ENCODE peak calls at places on chromosome 10, in four cellular contexts. One of them, this sample, is unnamed.

GRCh38 chr10:44947356-44948152 is 12.0 kb upstream of the RASSF4 start:
- DNase-seq in RPMI7951: no peak
- DNase-seq in WTC11: no peak
- DNase-seq in AG04450: no peak
- DNase-seq in this sample: no peak

GRCh38 chr10:62584216-62584615 is 210.0 kb downstream of the ZNF365 start:
- DNase-seq in WTC11: no peak
- DNase-seq in AG04450: peak; percentile 90
- DNase-seq in RPMI7951: peak; percentile 94
- DNase-seq in this sample: peak; percentile 93

GRCh38 chr10:31372439-31372838 is 53.4 kb downstream of the ZEB1 start:
- DNase-seq in AG04450: no peak
- DNase-seq in WTC11: no peak
- DNase-seq in RPMI7951: no peak
- DNase-seq in this sample: no peak

GRCh38 chr10:83225781-83226180 is 913.5 kb upstream of the GHITM start:
- DNase-seq in AG04450: no peak
- DNase-seq in RPMI7951: no peak
- DNase-seq in WTC11: no peak
- DNase-seq in this sample: no peak

GRCh38 chr10:43260911-43261577 is 5.8 kb downstream of the RASGEF1A start:
- DNase-seq in WTC11: no peak
- DNase-seq in RPMI7951: no peak
- DNase-seq in AG04450: no peak
- DNase-seq in this sample: no peak

GRCh38 chr10:128938488-128938887 is 528.6 kb upstream of the MGMT start:
- DNase-seq in WTC11: no peak
- DNase-seq in AG04450: no peak
- DNase-seq in RPMI7951: no peak
- DNase-seq in this sample: no peak

GRCh38 chr10:12730809-12731519 is 270.5 kb downstream of the CCDC3 start:
- DNase-seq in RPMI7951: no peak
- DNase-seq in AG04450: no peak
- DNase-seq in WTC11: no peak
- DNase-seq in this sample: no peak

GRCh38 chr10:82934429-82934828 is 1059.4 kb downstream of the NRG3 start:
- DNase-seq in WTC11: no peak
- DNase-seq in AG04450: no peak
- DNase-seq in RPMI7951: peak; percentile 33
- DNase-seq in this sample: no peak

GRCh38 chr10:119413738-119414611 is 128.5 kb downstream of the RGS10 start:
- DNase-seq in WTC11: no peak
- DNase-seq in RPMI7951: no peak
- DNase-seq in AG04450: peak; percentile 96
- DNase-seq in this sample: no peak

GRCh38 chr10:77504870-77505257 is 132.7 kb downstream of the KCNMA1 start:
- DNase-seq in RPMI7951: peak; percentile 58
- DNase-seq in AG04450: no peak
- DNase-seq in WTC11: no peak
- DNase-seq in this sample: peak; percentile 94

GRCh38 chr10:784377-784758 is 94.9 kb upstream of the DIP2C start:
- DNase-seq in WTC11: peak; percentile 46
- DNase-seq in RPMI7951: no peak
- DNase-seq in AG04450: no peak
- DNase-seq in this sample: no peak

GRCh38 chr10:116371737-116372136 is 47.5 kb downstream of the CCDC172 start:
- DNase-seq in RPMI7951: no peak
- DNase-seq in WTC11: no peak
- DNase-seq in AG04450: no peak
- DNase-seq in this sample: no peak

GRCh38 chr10:90579602-90580242 is 278.1 kb downstream of the HTR7 start:
- DNase-seq in AG04450: no peak
- DNase-seq in WTC11: peak; percentile 38
- DNase-seq in RPMI7951: peak; percentile 75
- DNase-seq in this sample: peak; percentile 91

GRCh38 chr10:101563497-101564040 is 24.5 kb downstream of the POLL start:
- DNase-seq in WTC11: no peak
- DNase-seq in AG04450: no peak
- DNase-seq in RPMI7951: no peak
- DNase-seq in this sample: no peak

GRCh38 chr10:119523916-119524719 is 18.4 kb downstream of the RGS10 start:
- DNase-seq in RPMI7951: no peak
- DNase-seq in WTC11: no peak
- DNase-seq in AG04450: no peak
- DNase-seq in this sample: no peak

GRCh38 chr10:27285093-27285492 is 44.5 kb upstream of the ACBD5 start:
- DNase-seq in RPMI7951: peak; percentile 22
- DNase-seq in AG04450: no peak
- DNase-seq in WTC11: peak; percentile 16
- DNase-seq in this sample: peak; percentile 5

GRCh38 chr10:16592327-16592854 is 70.7 kb upstream of the C1QL3 start:
- DNase-seq in AG04450: no peak
- DNase-seq in WTC11: no peak
- DNase-seq in RPMI7951: no peak
- DNase-seq in this sample: no peak

GRCh38 chr10:31468536-31468859 is 149.5 kb downstream of the ZEB1 start:
- DNase-seq in WTC11: no peak
- DNase-seq in AG04450: no peak
- DNase-seq in RPMI7951: no peak
- DNase-seq in this sample: no peak

GRCh38 chr10:72757712-72758111 is 65.8 kb downstream of the MCU start:
- DNase-seq in WTC11: no peak
- DNase-seq in AG04450: no peak
- DNase-seq in RPMI7951: no peak
- DNase-seq in this sample: no peak

GRCh38 chr10:87842220-87842641 is 21.1 kb downstream of the KLLN start:
- DNase-seq in RPMI7951: no peak
- DNase-seq in AG04450: no peak
- DNase-seq in WTC11: no peak
- DNase-seq in this sample: peak; percentile 89

GRCh38 chr10:124267231-124267885 is 151.4 kb downstream of the OAT start:
- DNase-seq in RPMI7951: peak; percentile 85
- DNase-seq in AG04450: no peak
- DNase-seq in WTC11: no peak
- DNase-seq in this sample: peak; percentile 62

GRCh38 chr10:93680414-93681047 is 21.9 kb downstream of the FRA10AC1 start:
- DNase-seq in AG04450: no peak
- DNase-seq in RPMI7951: peak; percentile 26
- DNase-seq in WTC11: no peak
- DNase-seq in this sample: peak; percentile 50

GRCh38 chr10:132001238-132001977 is 19.7 kb upstream of the BNIP3 start:
- DNase-seq in RPMI7951: peak; percentile 66
- DNase-seq in WTC11: peak; percentile 46
- DNase-seq in AG04450: no peak
- DNase-seq in this sample: peak; percentile 81

This sample was measured in M059J.